ENCODE peak calls at places on chromosomes 1 and 21, in ten cellular contexts. One of them, this sample, is unnamed.

GRCh38 chr1:17244826-17245740 is 3.8 kb upstream of the PADI3 start:
- DNase-seq in body of pancreas: no peak
- DNase-seq in ovary: no peak
- DNase-seq in lower leg skin: no peak
- DNase-seq in esophagus squamous epithelium: no peak
- DNase-seq in transverse colon: no peak
- DNase-seq in A549: no peak
- DNase-seq in heart left ventricle: no peak
- DNase-seq in right lobe of liver: no peak
- DNase-seq in H1: no peak
- DNase-seq in this sample: no peak

GRCh38 chr21:46017148-46017547 is 35.6 kb downstream of the COL6A1 start:
- DNase-seq in esophagus squamous epithelium: no peak
- DNase-seq in transverse colon: no peak
- DNase-seq in body of pancreas: no peak
- DNase-seq in A549: no peak
- DNase-seq in heart left ventricle: no peak
- DNase-seq in right lobe of liver: no peak
- DNase-seq in ovary: no peak
- DNase-seq in lower leg skin: no peak
- DNase-seq in H1: no peak
- DNase-seq in this sample: no peak

GRCh38 chr1:55039342-55040082 is at the start of gene PCSK9:
- DNase-seq in ovary: no peak
- DNase-seq in lower leg skin: no peak
- DNase-seq in esophagus squamous epithelium: no peak
- DNase-seq in body of pancreas: peak; percentile 56
- DNase-seq in right lobe of liver: peak; percentile 91
- DNase-seq in transverse colon: no peak
- DNase-seq in heart left ventricle: no peak
- DNase-seq in A549: peak; percentile 49
- DNase-seq in H1: no peak
- DNase-seq in this sample: no peak

GRCh38 chr1:19735419-19736127 is 64.1 kb downstream of the TMCO4 start:
- DNase-seq in A549: peak; percentile 10
- DNase-seq in esophagus squamous epithelium: no peak
- DNase-seq in lower leg skin: peak; percentile 88
- DNase-seq in right lobe of liver: peak; percentile 78
- DNase-seq in transverse colon: peak; percentile 29
- DNase-seq in H1: no peak
- DNase-seq in ovary: peak; percentile 55
- DNase-seq in body of pancreas: peak; percentile 66
- DNase-seq in heart left ventricle: peak; percentile 59
- DNase-seq in this sample: peak; percentile 58

GRCh38 chr1:90371106-90371813 is 345.8 kb downstream of the BARHL2 start:
- DNase-seq in heart left ventricle: no peak
- DNase-seq in H1: no peak
- DNase-seq in A549: no peak
- DNase-seq in lower leg skin: no peak
- DNase-seq in esophagus squamous epithelium: no peak
- DNase-seq in body of pancreas: no peak
- DNase-seq in right lobe of liver: no peak
- DNase-seq in ovary: no peak
- DNase-seq in transverse colon: no peak
- DNase-seq in this sample: no peak

GRCh38 chr1:7671676-7672075 is 99.4 kb upstream of the VAMP3 start:
- DNase-seq in body of pancreas: no peak
- DNase-seq in transverse colon: no peak
- DNase-seq in heart left ventricle: no peak
- DNase-seq in esophagus squamous epithelium: no peak
- DNase-seq in H1: no peak
- DNase-seq in lower leg skin: no peak
- DNase-seq in ovary: no peak
- DNase-seq in A549: no peak
- DNase-seq in right lobe of liver: no peak
- DNase-seq in this sample: no peak

GRCh38 chr1:12166834-12167492 is at the start of gene TNFRSF1B:
- DNase-seq in transverse colon: peak; percentile 83
- DNase-seq in ovary: peak; percentile 83
- DNase-seq in H1: no peak
- DNase-seq in A549: no peak
- DNase-seq in esophagus squamous epithelium: no peak
- DNase-seq in heart left ventricle: peak; percentile 83
- DNase-seq in body of pancreas: peak; percentile 35
- DNase-seq in right lobe of liver: peak; percentile 87
- DNase-seq in lower leg skin: peak; percentile 93
- DNase-seq in this sample: peak; percentile 59

GRCh38 chr21:41615613-41616012 is 107.7 kb upstream of the TMPRSS2 start:
- DNase-seq in heart left ventricle: no peak
- DNase-seq in H1: no peak
- DNase-seq in ovary: no peak
- DNase-seq in A549: no peak
- DNase-seq in right lobe of liver: no peak
- DNase-seq in lower leg skin: no peak
- DNase-seq in body of pancreas: no peak
- DNase-seq in esophagus squamous epithelium: no peak
- DNase-seq in transverse colon: no peak
- DNase-seq in this sample: no peak

GRCh38 chr1:3735027-3735682 is 17.1 kb upstream of the CCDC27 start:
- DNase-seq in transverse colon: no peak
- DNase-seq in heart left ventricle: no peak
- DNase-seq in right lobe of liver: no peak
- DNase-seq in body of pancreas: no peak
- DNase-seq in lower leg skin: no peak
- DNase-seq in ovary: peak; percentile 24
- DNase-seq in esophagus squamous epithelium: no peak
- DNase-seq in A549: no peak
- DNase-seq in H1: no peak
- DNase-seq in this sample: no peak

GRCh38 chr21:34878501-34878900 is 170.6 kb downstream of the RUNX1 start:
- DNase-seq in ovary: no peak
- DNase-seq in body of pancreas: peak; percentile 41
- DNase-seq in A549: peak; percentile 77
- DNase-seq in right lobe of liver: no peak
- DNase-seq in lower leg skin: no peak
- DNase-seq in H1: no peak
- DNase-seq in esophagus squamous epithelium: no peak
- DNase-seq in transverse colon: peak; percentile 35
- DNase-seq in heart left ventricle: no peak
- DNase-seq in this sample: peak; percentile 41

GRCh38 chr21:34871026-34871908 is 177.8 kb downstream of the RUNX1 start:
- DNase-seq in H1: no peak
- DNase-seq in heart left ventricle: no peak
- DNase-seq in body of pancreas: no peak
- DNase-seq in A549: no peak
- DNase-seq in ovary: no peak
- DNase-seq in transverse colon: no peak
- DNase-seq in esophagus squamous epithelium: no peak
- DNase-seq in right lobe of liver: no peak
- DNase-seq in lower leg skin: no peak
- DNase-seq in this sample: no peak

GRCh38 chr21:34877485-34878128 is 171.5 kb downstream of the RUNX1 start:
- DNase-seq in ovary: no peak
- DNase-seq in lower leg skin: peak; percentile 93
- DNase-seq in right lobe of liver: peak; percentile 76
- DNase-seq in heart left ventricle: no peak
- DNase-seq in esophagus squamous epithelium: no peak
- DNase-seq in body of pancreas: peak; percentile 94
- DNase-seq in H1: no peak
- DNase-seq in transverse colon: peak; percentile 92
- DNase-seq in A549: no peak
- DNase-seq in this sample: peak; percentile 97

GRCh38 chr21:34875830-34876229 is 173.3 kb downstream of the RUNX1 start:
- DNase-seq in H1: no peak
- DNase-seq in body of pancreas: no peak
- DNase-seq in transverse colon: no peak
- DNase-seq in A549: no peak
- DNase-seq in ovary: no peak
- DNase-seq in lower leg skin: no peak
- DNase-seq in esophagus squamous epithelium: no peak
- DNase-seq in heart left ventricle: no peak
- DNase-seq in right lobe of liver: no peak
- DNase-seq in this sample: no peak

DNA sequence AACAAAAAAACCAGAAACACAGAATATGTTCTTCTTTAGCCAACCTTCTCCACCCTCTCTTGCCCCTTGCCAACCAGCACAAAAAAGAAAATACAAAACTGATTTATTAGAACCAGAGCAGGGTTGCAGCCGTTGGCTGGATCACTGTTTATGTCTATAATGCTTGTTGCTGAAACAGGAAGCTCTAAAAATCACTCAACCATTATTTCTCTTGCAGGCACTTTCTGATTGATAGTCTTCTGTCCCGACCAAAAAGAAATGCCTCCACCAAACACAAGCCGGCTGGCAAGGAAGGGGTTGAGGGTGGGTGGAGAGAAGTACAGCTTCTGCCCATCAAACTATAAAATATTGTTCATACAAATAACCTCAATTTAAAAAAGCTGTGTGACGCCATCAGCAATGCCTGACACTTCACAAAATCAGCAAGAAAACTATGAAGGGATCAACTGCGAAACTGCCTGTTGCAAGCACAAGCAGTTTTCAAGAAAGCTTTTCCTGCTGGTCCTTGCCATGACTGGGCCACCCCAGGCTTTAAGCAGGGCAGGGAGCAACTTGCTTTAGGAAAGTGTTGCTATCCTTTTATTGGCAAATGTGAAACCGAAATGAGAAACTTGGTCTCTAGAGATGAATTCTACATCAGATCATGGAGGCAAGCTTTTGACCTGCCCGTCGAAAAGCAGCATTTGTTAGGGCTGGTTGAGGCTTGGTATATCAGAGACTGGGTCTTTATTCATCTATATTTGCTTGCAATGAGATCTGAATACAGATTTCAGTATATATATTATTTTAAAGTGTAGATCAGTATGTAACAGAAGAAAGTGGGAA is 174.2 kb downstream of the RUNX1 start:
- DNase-seq in esophagus squamous epithelium: no peak
- DNase-seq in H1: no peak
- DNase-seq in right lobe of liver: no peak
- DNase-seq in heart left ventricle: no peak
- DNase-seq in body of pancreas: no peak
- DNase-seq in ovary: no peak
- DNase-seq in transverse colon: no peak
- DNase-seq in A549: no peak
- DNase-seq in lower leg skin: no peak
- DNase-seq in this sample: no peak
- H3K4me3 ChIP-seq in esophagus squamous epithelium: no peak overlapping the region
- H3K4me3 ChIP-seq in H1: no peak overlapping the region
- H3K4me3 ChIP-seq in right lobe of liver: no peak overlapping the region
- H3K4me3 ChIP-seq in heart left ventricle: no peak overlapping the region
- H3K4me3 ChIP-seq in body of pancreas: no peak overlapping the region
- H3K4me3 ChIP-seq in ovary: no peak overlapping the region
- H3K4me3 ChIP-seq in transverse colon: no peak overlapping the region
- H3K4me3 ChIP-seq in A549: no peak overlapping the region
- H3K4me3 ChIP-seq in lower leg skin: no peak overlapping the region
- H3K4me3 ChIP-seq in this sample: no peak overlapping the region

DNA sequence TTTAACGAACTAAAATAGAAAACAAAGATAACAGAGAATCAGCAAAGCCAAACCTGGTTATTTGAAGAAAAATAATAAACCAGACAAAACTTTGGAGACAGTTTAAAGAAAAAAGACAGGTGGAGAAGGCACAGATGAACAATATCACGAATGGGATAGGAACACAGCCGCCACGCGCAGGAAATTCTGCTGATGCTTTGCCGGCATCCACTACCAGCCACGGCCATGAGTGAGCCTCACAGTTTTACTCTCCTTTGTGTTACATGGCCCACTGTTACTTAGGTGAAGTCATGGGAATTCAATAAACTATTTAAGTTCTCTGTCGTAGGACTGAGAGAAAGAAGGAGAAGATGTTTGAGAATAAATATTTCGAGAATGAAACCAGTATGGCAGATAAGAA is 503.4 kb downstream of the TTLL7 start:
- DNase-seq in body of pancreas: no peak
- DNase-seq in esophagus squamous epithelium: no peak
- DNase-seq in A549: no peak
- DNase-seq in H1: no peak
- DNase-seq in lower leg skin: no peak
- DNase-seq in right lobe of liver: no peak
- DNase-seq in ovary: no peak
- DNase-seq in transverse colon: no peak
- DNase-seq in heart left ventricle: no peak
- DNase-seq in this sample: no peak
- TF ChIP-seq POLR2A in body of pancreas: no peak
- TF ChIP-seq POLR2A in esophagus squamous epithelium: no peak
- TF ChIP-seq POLR2A in A549: no peak
- TF ChIP-seq POLR2A in H1: no peak
- TF ChIP-seq POLR2A in lower leg skin: no peak
- TF ChIP-seq POLR2A in right lobe of liver: no peak
- TF ChIP-seq POLR2A in ovary: no peak
- TF ChIP-seq POLR2A in transverse colon: no peak
- TF ChIP-seq POLR2A in heart left ventricle: no peak
- TF ChIP-seq POLR2A in this sample: no peak

GRCh38 chr1:40911105-40911504 is 48.9 kb upstream of the CITED4 start:
- DNase-seq in ovary: no peak
- DNase-seq in body of pancreas: no peak
- DNase-seq in esophagus squamous epithelium: no peak
- DNase-seq in A549: no peak
- DNase-seq in right lobe of liver: no peak
- DNase-seq in H1: no peak
- DNase-seq in transverse colon: no peak
- DNase-seq in lower leg skin: no peak
- DNase-seq in heart left ventricle: no peak
- DNase-seq in this sample: no peak
- H3K4me3 ChIP-seq in ovary: no peak overlapping the region
- H3K4me3 ChIP-seq in body of pancreas: no peak overlapping the region
- H3K4me3 ChIP-seq in esophagus squamous epithelium: no peak overlapping the region
- H3K4me3 ChIP-seq in A549: no peak overlapping the region
- H3K4me3 ChIP-seq in right lobe of liver: no peak overlapping the region
- H3K4me3 ChIP-seq in H1: no peak overlapping the region
- H3K4me3 ChIP-seq in transverse colon: no peak overlapping the region
- H3K4me3 ChIP-seq in lower leg skin: no peak overlapping the region
- H3K4me3 ChIP-seq in heart left ventricle: no peak overlapping the region
- H3K4me3 ChIP-seq in this sample: no peak overlapping the region

DNA sequence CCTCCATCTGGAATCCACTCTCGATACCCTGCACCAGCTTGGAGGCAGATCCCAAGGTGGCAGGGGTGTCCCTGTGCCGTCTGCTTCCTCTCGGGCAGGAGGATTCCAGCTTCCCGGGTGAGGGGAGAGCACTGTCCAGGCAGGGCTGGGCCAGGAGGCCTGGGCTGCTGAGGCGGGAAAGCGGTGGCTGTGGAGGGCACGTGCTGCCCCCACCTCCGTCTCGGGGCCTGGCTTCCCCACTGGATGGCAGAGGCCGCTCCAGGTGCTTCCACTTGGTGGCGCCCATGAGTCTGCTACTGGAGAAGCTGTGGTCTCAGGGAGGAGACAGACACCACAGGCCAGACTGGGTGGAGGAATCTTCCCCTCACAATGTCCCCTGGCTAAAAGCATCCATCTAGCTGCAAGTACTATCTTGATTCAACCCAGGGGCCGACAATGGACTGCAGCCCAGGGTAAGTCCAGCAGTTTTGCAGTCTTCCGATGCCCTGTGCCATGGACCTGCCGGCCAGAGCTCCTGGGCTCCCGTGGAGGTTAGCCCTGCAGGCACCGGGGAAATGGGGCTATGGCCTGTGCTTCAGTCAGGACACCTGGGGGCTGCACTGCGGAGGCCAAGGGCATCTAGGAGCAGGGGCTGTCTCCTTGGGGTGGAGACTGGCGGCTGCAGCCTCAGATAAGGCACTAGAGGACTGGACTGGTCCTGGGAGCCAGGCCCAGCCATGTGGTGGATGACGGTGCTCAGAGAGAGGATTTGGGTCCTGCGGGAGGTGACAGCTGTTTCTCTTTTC is 41.3 kb upstream of the EIF4G3 start:
- DNase-seq in transverse colon: peak; percentile 30
- DNase-seq in heart left ventricle: no peak
- DNase-seq in ovary: peak; percentile 62
- DNase-seq in right lobe of liver: no peak
- DNase-seq in H1: no peak
- DNase-seq in esophagus squamous epithelium: no peak
- DNase-seq in A549: peak; percentile 32
- DNase-seq in lower leg skin: no peak
- DNase-seq in body of pancreas: no peak
- DNase-seq in this sample: peak; percentile 13
- TF ChIP-seq POLR2A in transverse colon: no peak
- TF ChIP-seq POLR2A in heart left ventricle: no peak
- TF ChIP-seq POLR2A in ovary: no peak
- TF ChIP-seq POLR2A in right lobe of liver: no peak
- TF ChIP-seq POLR2A in H1: no peak
- TF ChIP-seq POLR2A in esophagus squamous epithelium: no peak
- TF ChIP-seq POLR2A in A549: no peak
- TF ChIP-seq POLR2A in lower leg skin: no peak
- TF ChIP-seq POLR2A in body of pancreas: no peak
- TF ChIP-seq POLR2A in this sample: no peak

This sample was measured in thyroid gland.